ENCODE peak calls at places on chromosomes 7 and 10, in ten cellular contexts. One of them, this sample, is unnamed.

GRCh38 chr10:7541137-7542087 is 125.4 kb downstream of the ITIH5 start:
- DNase-seq in frontal cortex: no peak
- DNase-seq in NCI-H69: no peak
- DNase-seq in fibroblast of lung: peak
- DNase-seq in ovary: peak
- DNase-seq in astrocyte of the spinal cord: peak
- DNase-seq in stimulated activated CD4-positive, alpha-beta T cell treated with anti-CD3 and anti-CD28 coated beads, Interleukin-15, amount 100 ng/mL, for 1 hour: no peak
- DNase-seq in T-helper 1 cell: no peak
- DNase-seq in MV-4-11: no peak
- DNase-seq in Calu3: no peak
- DNase-seq in this sample: no peak

GRCh38 chr10:75616874-75617478 is 185.6 kb downstream of the LRMDA start:
- DNase-seq in MV-4-11: peak
- DNase-seq in NCI-H69: no peak
- DNase-seq in ovary: no peak
- DNase-seq in T-helper 1 cell: no peak
- DNase-seq in astrocyte of the spinal cord: no peak
- DNase-seq in fibroblast of lung: no peak
- DNase-seq in Calu3: no peak
- DNase-seq in stimulated activated CD4-positive, alpha-beta T cell treated with anti-CD3 and anti-CD28 coated beads, Interleukin-15, amount 100 ng/mL, for 1 hour: no peak
- DNase-seq in frontal cortex: no peak
- DNase-seq in this sample: no peak

GRCh38 chr10:69451784-69452251 is 553 bp downstream of the TSPAN15 start:
- DNase-seq in MV-4-11: no peak
- DNase-seq in T-helper 1 cell: no peak
- DNase-seq in Calu3: peak
- DNase-seq in stimulated activated CD4-positive, alpha-beta T cell treated with anti-CD3 and anti-CD28 coated beads, Interleukin-15, amount 100 ng/mL, for 1 hour: no peak
- DNase-seq in frontal cortex: no peak
- DNase-seq in fibroblast of lung: no peak
- DNase-seq in NCI-H69: peak
- DNase-seq in ovary: no peak
- DNase-seq in astrocyte of the spinal cord: no peak
- DNase-seq in this sample: no peak

GRCh38 chr10:99983280-99983988 is 26.3 kb downstream of the DNMBP start:
- DNase-seq in astrocyte of the spinal cord: peak
- DNase-seq in frontal cortex: no peak
- DNase-seq in stimulated activated CD4-positive, alpha-beta T cell treated with anti-CD3 and anti-CD28 coated beads, Interleukin-15, amount 100 ng/mL, for 1 hour: no peak
- DNase-seq in T-helper 1 cell: no peak
- DNase-seq in Calu3: peak
- DNase-seq in NCI-H69: no peak
- DNase-seq in ovary: peak
- DNase-seq in fibroblast of lung: peak
- DNase-seq in MV-4-11: peak
- DNase-seq in this sample: peak

GRCh38 chr10:71970331-71970730 is 6.1 kb downstream of the CHST3 start:
- DNase-seq in astrocyte of the spinal cord: peak
- DNase-seq in MV-4-11: no peak
- DNase-seq in NCI-H69: peak
- DNase-seq in ovary: peak
- DNase-seq in T-helper 1 cell: no peak
- DNase-seq in Calu3: peak
- DNase-seq in fibroblast of lung: no peak
- DNase-seq in stimulated activated CD4-positive, alpha-beta T cell treated with anti-CD3 and anti-CD28 coated beads, Interleukin-15, amount 100 ng/mL, for 1 hour: no peak
- DNase-seq in frontal cortex: no peak
- DNase-seq in this sample: no peak

GRCh38 chr7:47092331-47092730 is 489.6 kb downstream of the TNS3 start:
- DNase-seq in stimulated activated CD4-positive, alpha-beta T cell treated with anti-CD3 and anti-CD28 coated beads, Interleukin-15, amount 100 ng/mL, for 1 hour: no peak
- DNase-seq in NCI-H69: no peak
- DNase-seq in T-helper 1 cell: no peak
- DNase-seq in MV-4-11: no peak
- DNase-seq in frontal cortex: no peak
- DNase-seq in fibroblast of lung: peak
- DNase-seq in astrocyte of the spinal cord: no peak
- DNase-seq in ovary: no peak
- DNase-seq in Calu3: no peak
- DNase-seq in this sample: no peak

GRCh38 chr7:28410628-28411578 is 1.4 kb upstream of the CREB5 start:
- DNase-seq in NCI-H69: peak
- DNase-seq in frontal cortex: no peak
- DNase-seq in MV-4-11: peak
- DNase-seq in Calu3: peak
- DNase-seq in fibroblast of lung: peak
- DNase-seq in T-helper 1 cell: no peak
- DNase-seq in ovary: peak
- DNase-seq in stimulated activated CD4-positive, alpha-beta T cell treated with anti-CD3 and anti-CD28 coated beads, Interleukin-15, amount 100 ng/mL, for 1 hour: no peak
- DNase-seq in astrocyte of the spinal cord: peak
- DNase-seq in this sample: no peak

GRCh38 chr10:33963656-33964175 is 629.2 kb upstream of the NRP1 start:
- DNase-seq in NCI-H69: no peak
- DNase-seq in Calu3: no peak
- DNase-seq in T-helper 1 cell: no peak
- DNase-seq in ovary: no peak
- DNase-seq in MV-4-11: peak
- DNase-seq in astrocyte of the spinal cord: no peak
- DNase-seq in frontal cortex: no peak
- DNase-seq in stimulated activated CD4-positive, alpha-beta T cell treated with anti-CD3 and anti-CD28 coated beads, Interleukin-15, amount 100 ng/mL, for 1 hour: no peak
- DNase-seq in fibroblast of lung: no peak
- DNase-seq in this sample: no peak

GRCh38 chr7:91090684-91091083 is 173.5 kb upstream of the FZD1 start:
- DNase-seq in stimulated activated CD4-positive, alpha-beta T cell treated with anti-CD3 and anti-CD28 coated beads, Interleukin-15, amount 100 ng/mL, for 1 hour: no peak
- DNase-seq in frontal cortex: no peak
- DNase-seq in astrocyte of the spinal cord: no peak
- DNase-seq in Calu3: no peak
- DNase-seq in NCI-H69: no peak
- DNase-seq in ovary: no peak
- DNase-seq in T-helper 1 cell: no peak
- DNase-seq in MV-4-11: no peak
- DNase-seq in fibroblast of lung: no peak
- DNase-seq in this sample: no peak

GRCh38 chr10:133401500-133401899 is 7.5 kb downstream of the MTG1 start:
- DNase-seq in NCI-H69: no peak
- DNase-seq in T-helper 1 cell: no peak
- DNase-seq in ovary: no peak
- DNase-seq in frontal cortex: no peak
- DNase-seq in MV-4-11: no peak
- DNase-seq in stimulated activated CD4-positive, alpha-beta T cell treated with anti-CD3 and anti-CD28 coated beads, Interleukin-15, amount 100 ng/mL, for 1 hour: no peak
- DNase-seq in astrocyte of the spinal cord: no peak
- DNase-seq in Calu3: no peak
- DNase-seq in fibroblast of lung: no peak
- DNase-seq in this sample: no peak

GRCh38 chr10:110504111-110504735 is 6.5 kb downstream of the DUSP5 start:
- DNase-seq in T-helper 1 cell: no peak
- DNase-seq in MV-4-11: peak
- DNase-seq in Calu3: no peak
- DNase-seq in ovary: peak
- DNase-seq in stimulated activated CD4-positive, alpha-beta T cell treated with anti-CD3 and anti-CD28 coated beads, Interleukin-15, amount 100 ng/mL, for 1 hour: no peak
- DNase-seq in fibroblast of lung: peak
- DNase-seq in astrocyte of the spinal cord: peak
- DNase-seq in NCI-H69: no peak
- DNase-seq in frontal cortex: no peak
- DNase-seq in this sample: peak

GRCh38 chr10:133372507-133372906 is 647 bp downstream of the ECHS1 start:
- DNase-seq in NCI-H69: no peak
- DNase-seq in fibroblast of lung: no peak
- DNase-seq in stimulated activated CD4-positive, alpha-beta T cell treated with anti-CD3 and anti-CD28 coated beads, Interleukin-15, amount 100 ng/mL, for 1 hour: no peak
- DNase-seq in ovary: no peak
- DNase-seq in T-helper 1 cell: no peak
- DNase-seq in astrocyte of the spinal cord: no peak
- DNase-seq in Calu3: no peak
- DNase-seq in frontal cortex: no peak
- DNase-seq in MV-4-11: no peak
- DNase-seq in this sample: no peak

GRCh38 chr7:29102554-29103151 is 43.7 kb downstream of the CPVL start:
- DNase-seq in MV-4-11: peak
- DNase-seq in frontal cortex: peak
- DNase-seq in fibroblast of lung: peak
- DNase-seq in NCI-H69: peak
- DNase-seq in T-helper 1 cell: no peak
- DNase-seq in Calu3: peak
- DNase-seq in stimulated activated CD4-positive, alpha-beta T cell treated with anti-CD3 and anti-CD28 coated beads, Interleukin-15, amount 100 ng/mL, for 1 hour: no peak
- DNase-seq in astrocyte of the spinal cord: peak
- DNase-seq in ovary: peak
- DNase-seq in this sample: peak

GRCh38 chr7:6320791-6321190 is 48.4 kb upstream of the CYTH3 start:
- DNase-seq in astrocyte of the spinal cord: no peak
- DNase-seq in frontal cortex: no peak
- DNase-seq in MV-4-11: no peak
- DNase-seq in Calu3: no peak
- DNase-seq in stimulated activated CD4-positive, alpha-beta T cell treated with anti-CD3 and anti-CD28 coated beads, Interleukin-15, amount 100 ng/mL, for 1 hour: no peak
- DNase-seq in ovary: no peak
- DNase-seq in fibroblast of lung: no peak
- DNase-seq in NCI-H69: peak
- DNase-seq in T-helper 1 cell: no peak
- DNase-seq in this sample: no peak

GRCh38 chr10:130236711-130237110 is 100.5 kb downstream of the GLRX3 start:
- DNase-seq in frontal cortex: no peak
- DNase-seq in fibroblast of lung: no peak
- DNase-seq in stimulated activated CD4-positive, alpha-beta T cell treated with anti-CD3 and anti-CD28 coated beads, Interleukin-15, amount 100 ng/mL, for 1 hour: no peak
- DNase-seq in ovary: no peak
- DNase-seq in T-helper 1 cell: no peak
- DNase-seq in NCI-H69: no peak
- DNase-seq in Calu3: no peak
- DNase-seq in astrocyte of the spinal cord: no peak
- DNase-seq in MV-4-11: no peak
- DNase-seq in this sample: no peak

GRCh38 chr10:120456143-120456625 is 843 bp upstream of the PLPP4 start:
- DNase-seq in stimulated activated CD4-positive, alpha-beta T cell treated with anti-CD3 and anti-CD28 coated beads, Interleukin-15, amount 100 ng/mL, for 1 hour: no peak
- DNase-seq in Calu3: no peak
- DNase-seq in T-helper 1 cell: no peak
- DNase-seq in astrocyte of the spinal cord: no peak
- DNase-seq in ovary: no peak
- DNase-seq in frontal cortex: no peak
- DNase-seq in NCI-H69: peak
- DNase-seq in fibroblast of lung: no peak
- DNase-seq in MV-4-11: no peak
- DNase-seq in this sample: no peak

GRCh38 chr10:77023396-77023795 is 614.2 kb downstream of the KCNMA1 start:
- DNase-seq in stimulated activated CD4-positive, alpha-beta T cell treated with anti-CD3 and anti-CD28 coated beads, Interleukin-15, amount 100 ng/mL, for 1 hour: no peak
- DNase-seq in frontal cortex: no peak
- DNase-seq in fibroblast of lung: no peak
- DNase-seq in T-helper 1 cell: no peak
- DNase-seq in Calu3: no peak
- DNase-seq in NCI-H69: peak
- DNase-seq in ovary: no peak
- DNase-seq in MV-4-11: no peak
- DNase-seq in astrocyte of the spinal cord: no peak
- DNase-seq in this sample: no peak

GRCh38 chr10:6300106-6300783 is 97.5 kb downstream of the PFKFB3 start:
- DNase-seq in stimulated activated CD4-positive, alpha-beta T cell treated with anti-CD3 and anti-CD28 coated beads, Interleukin-15, amount 100 ng/mL, for 1 hour: no peak
- DNase-seq in frontal cortex: no peak
- DNase-seq in ovary: no peak
- DNase-seq in astrocyte of the spinal cord: peak
- DNase-seq in fibroblast of lung: peak
- DNase-seq in T-helper 1 cell: no peak
- DNase-seq in NCI-H69: no peak
- DNase-seq in MV-4-11: peak
- DNase-seq in Calu3: peak
- DNase-seq in this sample: peak